ENCODE peak calls at places on chromosomes 6 and 20, in ten cellular contexts. D, Y, B, N, F, Q, S, A, R and P are unnamed samples. For H3K27me3 and H3K36me3, the result is how much of the 10 kb centered on the place peaks cover.

GRCh38 chr6:152094992-152095592 is 287.6 kb downstream of the ESR1 start:
- DNase-seq in A (peak), Y (no peak), Q (peak), D (no peak), R (peak), F (peak), S (peak), B (no peak), N (peak), P (peak)

GRCh38 chr6:29763491-29764289 is 40.5 kb downstream of the HLA-F start:
- DNase-seq in Q (peak), N (no peak), B (no peak), A (no peak), Y (no peak), S (peak), R (peak), D (no peak), F (no peak), P (no peak)

GRCh38 chr20:7137395-7138151 is 370.1 kb downstream of the BMP2 start:
- DNase-seq in Y (no peak), A (no peak), S (no peak), D (no peak), B (no peak), Q (no peak), N (no peak), F (no peak), R (no peak), P (no peak)

GRCh38 chr6:97133071-97133470 is 149.9 kb downstream of the MMS22L start:
- DNase-seq in F (no peak), R (no peak), S (no peak), Y (no peak), A (no peak), D (no peak), Q (peak), B (no peak), N (no peak), P (peak)

GRCh38 chr6:166097914-166098522 is 69.6 kb downstream of the TBXT start:
- DNase-seq in Y (no peak), R (peak), B (peak), N (peak), F (peak), Q (peak), D (peak), S (peak), A (peak), P (peak)

GRCh38 chr6:16585805-16586204 is 175.5 kb downstream of the ATXN1 start:
- DNase-seq in Q (no peak), Y (no peak), F (peak), D (no peak), R (no peak), A (no peak), N (no peak), S (no peak), B (no peak), P (peak)

GRCh38 chr20:44208770-44209169 is 1.8 kb downstream of the OSER1 start:
- DNase-seq in R (no peak), B (no peak), Y (no peak), S (peak), Q (peak), D (no peak), N (no peak), A (no peak), F (no peak), P (no peak)

GRCh38 chr6:5325173-5325572 is 63.9 kb downstream of the FARS2 start:
- DNase-seq in Q (no peak), D (no peak), F (no peak), S (no peak), A (no peak), Y (no peak), R (no peak), N (no peak), B (no peak), P (no peak)

GRCh38 chr20:17556842-17557674 is 12.8 kb upstream of the DSTN start:
- DNase-seq in N (no peak), B (no peak), R (peak), D (no peak), F (peak), S (no peak), Y (no peak), A (peak), Q (peak), P (no peak)

GRCh38 chr6:128124713-128125112 is 223.9 kb upstream of the THEMIS start:
- DNase-seq in R (no peak), B (no peak), F (no peak), D (no peak), S (no peak), Q (peak), N (no peak), A (peak), Y (no peak), P (peak)

GRCh38 chr6:91291071-91291470 is 704.2 kb upstream of the MAP3K7 start:
- DNase-seq in S (no peak), A (no peak), B (no peak), Q (no peak), R (no peak), F (peak), N (no peak), D (no peak), Y (no peak), P (no peak)

GRCh38 chr6:158789115-158789917 is 29.9 kb downstream of the EZR start:
- DNase-seq in Y (no peak), R (peak), Q (no peak), N (no peak), B (no peak), D (peak), S (no peak), A (peak), F (no peak), P (no peak)

GRCh38 chr6:110615723-110616122 is 139.3 kb upstream of the SLC22A16 start:
- DNase-seq in N (no peak), S (no peak), Q (no peak), F (no peak), B (no peak), D (no peak), A (no peak), R (no peak), Y (no peak), P (no peak)

GRCh38 chr6:152293404-152293803 is 343.8 kb downstream of the SYNE1 start:
- DNase-seq in D (no peak), R (no peak), N (no peak), B (no peak), Y (no peak), Q (no peak), F (no peak), A (no peak), S (no peak), P (no peak)

GRCh38 chr6:54595844-54596243 is 250.7 kb upstream of the FAM83B start:
- DNase-seq in R (no peak), S (no peak), Y (no peak), A (no peak), D (no peak), F (no peak), Q (peak), N (no peak), B (no peak), P (peak)

GRCh38 chr6:109984410-109984809 is 6.3 kb downstream of the GPR6 start:
- DNase-seq in N (no peak), B (no peak), F (no peak), Q (no peak), R (no peak), A (no peak), S (no peak), Y (no peak), D (no peak), P (no peak)

GRCh38 chr20:64209148-64209547 is 44.9 kb downstream of the MYT1 start:
- DNase-seq in F (no peak), Y (no peak), B (no peak), R (no peak), Q (no peak), N (no peak), S (no peak), A (no peak), D (no peak), P (no peak)

GRCh38 chr6:64330694-64331309 is 695.2 kb downstream of the PHF3 start:
- DNase-seq in S (peak), N (no peak), A (peak), Q (peak), F (peak), R (peak), Y (no peak), D (no peak), B (peak), P (peak)

GRCh38 chr20:53993310-53993709 is 77.1 kb downstream of the BCAS1 start:
- DNase-seq in A (no peak), D (no peak), F (no peak), Q (no peak), B (no peak), N (no peak), S (no peak), R (no peak), Y (no peak), P (no peak)

GRCh38 chr20:35704514-35705261 is 5.5 kb downstream of the ROMO1 start:
- DNase-seq in Y (no peak), Q (no peak), D (no peak), F (no peak), B (no peak), N (no peak), R (no peak), A (no peak), S (no peak), P (no peak)

GRCh38 chr20:8036771-8037170 is 17.2 kb upstream of the TMX4 start:
- DNase-seq in B (no peak), N (no peak), D (no peak), R (no peak), Y (no peak), A (no peak), S (no peak), Q (no peak), F (no peak), P (no peak)

GRCh38 chr20:17747431-17747846 is 47.7 kb downstream of the BANF2 start:
- DNase-seq in S (peak), D (no peak), B (no peak), Q (peak), A (no peak), F (no peak), Y (no peak), N (no peak), R (no peak), P (no peak)

GRCh38 chr20:31857861-31858835 is 12.2 kb downstream of the DUSP15 start:
- DNase-seq in Y (no peak), F (no peak), N (no peak), A (peak), B (no peak), Q (no peak), R (peak), S (no peak), D (no peak), P (no peak)

GRCh38 chr6:15427360-15428070 is 181.6 kb downstream of the JARID2 start:
- DNase-seq in B (no peak), N (no peak), R (peak), Q (no peak), F (no peak), D (no peak), Y (no peak), S (no peak), A (no peak), P (no peak)

GRCh38 chr6:73079978-73080377 is 145.3 kb downstream of the KHDC1L start:
- DNase-seq in Y (no peak), D (no peak), S (peak), A (no peak), Q (peak), N (no peak), B (no peak), F (no peak), R (no peak), P (no peak)

GRCh38 chr20:39778847-39779641 is 816.9 kb downstream of the DHX35 start:
- DNase-seq in D (no peak), N (no peak), Y (no peak), A (no peak), B (no peak), Q (peak), F (no peak), R (peak), S (no peak), P (no peak)

GRCh38 chr6:131787955-131788712 is 19.7 kb upstream of the ENPP1 start:
- DNase-seq in F (no peak), D (no peak), Y (no peak), Q (peak), S (peak), R (peak), B (peak), N (no peak), A (no peak), P (no peak)

GRCh38 chr6:124661231-124661630 is 301.0 kb upstream of the RNF217 start:
- DNase-seq in D (no peak), B (peak), F (no peak), R (peak), Y (no peak), Q (no peak), N (no peak), S (no peak), A (no peak), P (no peak)

GRCh38 chr6:16212276-16212675 is 26.1 kb upstream of the GMPR start:
- DNase-seq in F (no peak), R (no peak), Q (no peak), S (no peak), Y (no peak), D (no peak), N (no peak), A (no peak), B (no peak), P (no peak)

GRCh38 chr20:64038252-64038578 is 2.2 kb downstream of the C20orf204 start:
- DNase-seq in B (no peak), Q (no peak), S (no peak), F (no peak), D (no peak), N (no peak), Y (no peak), R (peak), A (no peak), P (no peak)

GRCh38 chr20:41142241-41142640 is 4.9 kb downstream of the PLCG1 start:
- DNase-seq in S (no peak), R (no peak), A (no peak), B (no peak), D (no peak), F (no peak), Q (no peak), N (no peak), Y (no peak), P (no peak)

GRCh38 chr20:44040202-44040915 is 125.7 kb downstream of the TOX2 start:
- DNase-seq in F (no peak), Y (no peak), Q (no peak), N (no peak), A (no peak), S (no peak), B (no peak), D (no peak), R (no peak), P (no peak)

GRCh38 chr6:33276864-33277662 is at the start of gene B3GALT4:
- DNase-seq in D (peak), S (no peak), N (peak), R (peak), F (peak), A (peak), Y (peak), B (peak), Q (peak), P (peak)

GRCh38 chr6:79632580-79632979 is 1.5 kb downstream of the SH3BGRL2 start:
- DNase-seq in S (no peak), B (no peak), A (no peak), N (no peak), D (no peak), Q (no peak), F (no peak), R (no peak), Y (no peak), P (no peak)

GRCh38 chr6:46490425-46491200 is 636 bp downstream of the RCAN2 start:
- DNase-seq in B (peak), A (no peak), Y (no peak), R (peak), Q (peak), F (no peak), N (peak), S (peak), D (no peak), P (peak)

GRCh38 chr20:35021063-35021462 is 65.4 kb downstream of the MYH7B start:
- DNase-seq in B (no peak), F (no peak), A (peak), N (no peak), Y (no peak), S (no peak), R (no peak), D (no peak), Q (no peak), P (no peak)

GRCh38 chr20:36092424-36093024 is 62.0 kb upstream of the EPB41L1 start:
- DNase-seq in N (peak), R (peak), B (peak), Q (peak), F (no peak), Y (peak), S (no peak), A (no peak), D (peak), P (peak)

GRCh38 chr6:37389857-37390256 is 36.1 kb downstream of the RNF8 start:
- DNase-seq in Y (no peak), N (no peak), D (no peak), F (no peak), S (no peak), B (no peak), R (no peak), Q (no peak), A (no peak), P (no peak)
- H3K27me3 ChIP-seq in Y (under half), N (under half), D (under half), F (under half), S (under half), B (under half), R (under half), Q (under half), A (under half), P (under half)

GRCh38 chr6:116256694-116257093 is 2.8 kb upstream of the TSPYL4 start:
- DNase-seq in B (no peak), Q (no peak), R (no peak), D (no peak), N (no peak), S (no peak), F (no peak), A (no peak), Y (no peak), P (no peak)

GRCh38 chr6:116254297-116254724 is 436 bp upstream of the TSPYL4 start:
- DNase-seq in R (no peak), Q (no peak), N (no peak), Y (no peak), B (no peak), S (no peak), D (no peak), A (no peak), F (no peak), P (no peak)

GRCh38 chr6:116253505-116254296 is at the start of gene TSPYL4:
- DNase-seq in Y (peak), A (peak), F (peak), N (peak), R (peak), S (peak), Q (peak), B (peak), D (peak), P (peak)

GRCh38 chr6:116253188-116253504 is 729 bp downstream of the TSPYL4 start:
- DNase-seq in Q (no peak), R (no peak), Y (no peak), S (peak), B (no peak), F (no peak), N (no peak), A (no peak), D (no peak), P (no peak)

GRCh38 chr6:116255246-116255800 is 1.4 kb upstream of the TSPYL4 start:
- DNase-seq in Y (no peak), B (no peak), R (no peak), Q (peak), D (no peak), A (no peak), N (no peak), F (no peak), S (no peak), P (peak)
- H3K4me3 ChIP-seq in Y (no peak), B (peak), R (peak), Q (peak), D (no peak), A (no peak), N (no peak), F (no peak), S (no peak), P (peak)

GRCh38 chr20:2657674-2658073 is 5.2 kb downstream of the NOP56 start:
- DNase-seq in Q (no peak), Y (no peak), F (no peak), B (no peak), R (no peak), S (no peak), A (no peak), D (no peak), N (no peak), P (no peak)

GRCh38 chr20:2659547-2659946 is 4.5 kb downstream of the IDH3B start:
- DNase-seq in N (no peak), B (no peak), Y (no peak), S (no peak), R (no peak), F (no peak), Q (no peak), A (no peak), D (no peak), P (no peak)

GRCh38 chr20:2656471-2657117 is 4.2 kb downstream of the NOP56 start:
- DNase-seq in A (no peak), Q (no peak), N (no peak), B (no peak), S (no peak), R (no peak), F (no peak), Y (no peak), D (no peak), P (no peak)

GRCh38 chr20:2657241-2657640 is 4.8 kb downstream of the NOP56 start:
- DNase-seq in Y (no peak), S (no peak), D (no peak), A (no peak), Q (no peak), N (no peak), B (no peak), F (no peak), R (no peak), P (no peak)

DNA sequence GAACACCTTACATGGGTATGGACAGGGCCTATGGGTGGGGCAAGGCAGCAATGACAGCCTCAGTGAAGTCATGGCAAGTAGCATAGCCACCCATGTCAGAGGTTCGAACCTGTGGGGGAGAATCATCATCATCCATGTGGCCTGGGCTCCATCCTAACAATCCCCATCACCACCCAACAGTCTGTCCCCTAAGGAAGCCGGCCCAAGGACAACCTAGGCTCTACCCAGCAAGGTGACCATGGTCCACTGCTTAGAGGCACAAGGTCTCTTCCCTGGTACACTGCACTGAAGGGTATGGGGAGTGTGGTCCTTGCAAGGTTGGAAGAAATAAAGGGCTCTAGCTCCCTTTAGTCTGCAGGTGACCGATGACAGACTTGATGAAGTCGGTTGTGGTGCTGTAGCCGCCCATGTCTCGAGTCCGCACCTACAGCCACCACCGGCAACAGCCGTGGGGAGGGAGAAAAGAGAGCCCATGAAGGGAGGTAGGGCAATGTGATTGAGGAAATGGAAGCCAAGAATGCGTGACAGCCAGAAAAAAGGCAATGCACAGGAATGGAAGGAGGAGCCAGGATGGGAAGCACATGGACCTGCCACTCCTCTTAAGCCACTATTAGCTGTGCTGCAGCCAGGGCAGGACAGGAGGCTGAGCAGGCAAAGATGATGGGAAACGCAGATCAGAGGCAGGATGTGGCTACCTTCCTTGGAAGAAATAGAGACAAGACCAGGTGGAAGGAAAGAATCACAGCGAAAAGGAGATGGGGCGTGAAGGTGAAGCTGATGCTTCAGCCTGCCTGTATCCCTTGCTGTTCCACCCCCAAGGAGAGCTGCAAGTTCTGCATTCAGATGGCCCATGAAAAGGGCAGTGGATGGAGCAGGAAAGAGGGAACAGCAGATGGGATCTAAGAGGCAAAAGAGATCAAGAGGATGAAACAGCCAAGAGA is 5.3 kb downstream of the IDH3B start:
- DNase-seq in F (no peak), N (no peak), Y (no peak), A (no peak), S (no peak), R (peak), D (no peak), Q (no peak), B (no peak), P (no peak)
- H3K36me3 ChIP-seq in F (half or more), N (half or more), Y (under half), A (half or more), S (half or more), R (half or more), D (half or more), Q (under half), B (under half), P (half or more)

DNA sequence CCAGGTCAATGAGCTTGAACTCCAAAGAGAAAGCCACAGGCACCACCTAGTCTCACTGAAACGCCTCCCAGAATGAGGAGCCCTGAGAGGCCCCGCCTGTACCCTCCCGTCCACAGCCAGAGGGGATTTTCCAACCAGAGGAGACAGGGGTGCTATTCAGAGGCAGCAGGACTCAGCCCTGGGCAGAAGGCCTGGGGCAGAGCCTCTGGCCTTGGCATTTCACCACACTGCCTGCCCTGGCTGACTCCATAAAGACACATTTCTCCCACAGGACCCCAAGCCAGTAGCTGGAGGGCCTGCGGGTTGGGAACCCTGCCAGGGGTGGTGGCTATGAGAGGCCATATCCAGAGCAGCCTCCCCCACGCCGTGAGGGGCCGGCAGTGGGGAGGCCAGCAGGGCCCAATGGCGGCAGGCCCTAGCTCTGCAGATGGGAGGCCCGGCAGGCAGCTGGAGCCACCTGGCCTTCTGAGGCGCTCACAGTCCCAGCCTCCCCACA is 159.3 kb downstream of the PREX1 start:
- DNase-seq in N (no peak), B (no peak), Q (no peak), D (no peak), A (no peak), S (peak), Y (no peak), R (no peak), F (no peak), P (peak)
- H3K27me3 ChIP-seq in N (under half), B (under half), Q (under half), D (under half), A (under half), S (under half), Y (under half), R (under half), F (under half), P (under half)